ENCODE peak calls at places on chromosomes 2 and 18, in seven cellular contexts. H is upper lobe of left lung, J is A549, Y is ovary, F is tibial nerve, P is suprapubic skin, U is stomach. O is an unnamed sample. For H3K4me1, the result is how much of the 10 kb centered on the place peaks cover.

GRCh38 chr18:13610517-13610916 is 115.8 kb downstream of the FAM210A start:
- DNase-seq in H (no peak), J (no peak), Y (no peak), F (no peak), P (no peak), U (no peak), O (peak)

GRCh38 chr2:47313728-47314127 is 89.2 kb upstream of the MSH2 start:
- DNase-seq in H (no peak), J (no peak), Y (no peak), F (no peak), P (no peak), U (no peak), O (no peak)

GRCh38 chr2:203670939-203671338 is 35.5 kb upstream of the CD28 start:
- DNase-seq in H (no peak), J (no peak), Y (no peak), F (no peak), P (no peak), U (no peak), O (no peak)

GRCh38 chr18:79988925-79989361 is 580 bp upstream of the TXNL4A start:
- DNase-seq in H (no peak), J (peak), Y (peak), F (peak), P (no peak), U (peak), O (peak)

GRCh38 chr2:178322068-178322467 is 127.8 kb downstream of the OSBPL6 start:
- DNase-seq in H (no peak), J (no peak), Y (no peak), F (no peak), P (no peak), U (no peak), O (no peak)

GRCh38 chr2:176445831-176446433 is 176.7 kb downstream of the MTX2 start:
- DNase-seq in H (no peak), J (peak), Y (no peak), F (no peak), P (no peak), U (no peak), O (no peak)

GRCh38 chr2:15163316-15163715 is 397.8 kb downstream of the NBAS start:
- DNase-seq in H (no peak), J (no peak), Y (no peak), F (no peak), P (no peak), U (no peak), O (no peak)

GRCh38 chr2:7881038-7881437 is 800.8 kb upstream of the ID2 start:
- DNase-seq in H (no peak), J (no peak), Y (no peak), F (no peak), P (no peak), U (no peak), O (no peak)

GRCh38 chr2:236661064-236661761 is 91.6 kb downstream of the ACKR3 start:
- DNase-seq in H (no peak), J (peak), Y (no peak), F (peak), P (no peak), U (no peak), O (no peak)

GRCh38 chr2:170770304-170771048 is at the start of gene ERICH2:
- DNase-seq in H (peak), J (peak), Y (peak), F (peak), P (peak), U (peak), O (peak)
- H3K27ac ChIP-seq in H (peak), J (peak), Y (no peak), F (peak), P (peak), U (peak), O (peak)

DNA sequence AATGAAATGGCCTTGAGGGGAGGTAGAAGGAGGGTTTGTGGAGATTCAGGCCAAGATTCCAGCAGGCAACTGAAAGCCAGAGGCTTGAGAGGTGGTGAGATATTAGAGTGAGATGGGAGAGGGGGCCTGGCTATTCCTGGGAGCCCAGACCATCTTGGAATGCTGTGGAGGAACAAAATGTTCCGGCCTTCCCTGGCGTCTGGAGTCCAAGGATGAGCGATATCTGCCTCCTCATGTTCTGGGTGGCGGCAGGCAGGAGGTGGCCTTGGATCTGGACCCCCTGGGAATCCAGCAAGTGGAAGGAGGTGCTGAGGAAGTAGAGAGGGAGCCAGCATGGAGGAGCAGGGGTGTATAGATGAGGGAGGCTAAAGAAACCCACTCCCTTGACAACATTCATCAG is 335.9 kb downstream of the CYP26B1 start:
- DNase-seq in H (no peak), J (no peak), Y (no peak), F (no peak), P (no peak), U (no peak), O (no peak)
- TF ChIP-seq EP300 in H (no peak), J (no peak), Y (no peak), F (no peak), P (no peak), U (no peak), O (no peak)

GRCh38 chr2:68769586-68770270 is 35.1 kb downstream of the ARHGAP25 start:
- DNase-seq in H (no peak), J (no peak), Y (no peak), F (no peak), P (no peak), U (no peak), O (no peak)
- H3K4me1 ChIP-seq in H (half or more), J (under half), Y (under half), F (under half), P (under half), U (under half), O (under half)

GRCh38 chr2:207184348-207184747 is 18.6 kb upstream of the KLF7 start:
- DNase-seq in H (no peak), J (no peak), Y (no peak), F (no peak), P (no peak), U (no peak), O (no peak)

GRCh38 chr2:207183506-207183905 is 17.8 kb upstream of the KLF7 start:
- DNase-seq in H (no peak), J (no peak), Y (no peak), F (no peak), P (no peak), U (no peak), O (no peak)

GRCh38 chr2:207184768-207185167 is 19.0 kb upstream of the KLF7 start:
- DNase-seq in H (no peak), J (no peak), Y (no peak), F (no peak), P (no peak), U (no peak), O (no peak)

GRCh38 chr2:207181526-207182274 is 16.0 kb upstream of the KLF7 start:
- DNase-seq in H (no peak), J (no peak), Y (no peak), F (no peak), P (no peak), U (no peak), O (no peak)

GRCh38 chr2:207182916-207183315 is 17.2 kb upstream of the KLF7 start:
- DNase-seq in H (no peak), J (no peak), Y (no peak), F (no peak), P (no peak), U (no peak), O (no peak)
- H3K27ac ChIP-seq in H (no peak), J (peak), Y (no peak), F (no peak), P (no peak), U (no peak), O (no peak)

DNA sequence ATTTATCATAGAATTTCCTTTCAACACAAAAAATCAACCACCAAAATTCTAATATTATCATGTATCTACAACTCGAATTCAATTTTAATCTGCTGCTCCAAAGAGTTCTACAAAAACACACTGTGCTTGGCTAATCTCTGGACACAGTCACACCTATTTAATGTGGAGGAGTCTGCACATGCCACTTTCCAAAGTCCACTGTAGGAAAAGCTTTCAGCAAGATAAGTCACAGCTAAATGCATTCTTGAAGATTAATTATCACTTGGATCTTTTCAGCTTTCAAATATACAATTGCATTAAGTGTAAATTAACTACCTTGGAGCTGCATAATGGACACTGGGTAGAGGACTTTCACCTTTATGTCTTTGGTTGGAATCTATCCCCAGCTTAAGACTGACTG is 565.0 kb downstream of the PIK3C3 start:
- DNase-seq in H (no peak), J (no peak), Y (no peak), F (no peak), P (no peak), U (no peak), O (no peak)
- TF ChIP-seq EP300 in H (no peak), J (no peak), Y (no peak), F (no peak), P (no peak), U (no peak), O (no peak)

O was measured in sigmoid colon.